ENCODE peak calls at places on chromosomes 3 and 15, in nine cellular contexts. O is cardiac muscle cell, K is natural killer cell, Q is GM06990, T is tibial artery, B is H9, N is GM13977, W is neural crest cell, H is AG09319. I is an unnamed sample.

GRCh38 chr15:91275844-91276243 is 175.8 kb downstream of the SV2B start:
- DNase-seq in O (no peak), H (no peak), K (no peak), T (no peak), B (no peak), Q (no peak), N (no peak), W (no peak), I (no peak)

GRCh38 chr3:64291345-64291744 is 66.1 kb upstream of the PRICKLE2 start:
- DNase-seq in O (peak), H (peak), W (no peak), T (peak), B (no peak), Q (no peak), K (no peak), N (no peak), I (no peak)

GRCh38 chr3:44954962-44955361 is 21.0 kb downstream of the ZDHHC3 start:
- DNase-seq in H (no peak), O (peak), Q (peak), N (peak), K (no peak), T (no peak), B (no peak), W (no peak), I (peak)

GRCh38 chr15:74730619-74731316 is 5.4 kb upstream of the CYP1A1 start:
- DNase-seq in T (no peak), W (no peak), H (no peak), K (no peak), Q (no peak), B (no peak), O (no peak), N (no peak), I (no peak)

GRCh38 chr3:186180891-186181471 is 72.1 kb upstream of the ETV5 start:
- DNase-seq in W (no peak), T (no peak), K (no peak), O (no peak), B (peak), N (no peak), H (no peak), Q (no peak), I (no peak)

GRCh38 chr3:77038928-77039605 is 832 bp upstream of the ROBO2 start:
- DNase-seq in O (peak), W (no peak), B (peak), Q (no peak), H (no peak), T (no peak), K (no peak), N (no peak), I (peak)

GRCh38 chr3:32843504-32844321 is 25.9 kb downstream of the TRIM71 start:
- DNase-seq in K (no peak), B (peak), T (no peak), N (no peak), W (no peak), O (no peak), Q (no peak), H (no peak), I (no peak)

GRCh38 chr3:168034152-168034928 is 61.4 kb downstream of the GOLIM4 start:
- DNase-seq in H (peak), O (peak), N (no peak), B (no peak), K (no peak), Q (no peak), W (no peak), T (no peak), I (no peak)

GRCh38 chr3:143302638-143303171 is 183.1 kb downstream of the CHST2 start:
- DNase-seq in T (peak), K (no peak), O (peak), N (no peak), B (peak), Q (no peak), W (no peak), H (peak), I (no peak)

GRCh38 chr15:72184165-72184811 is 13.3 kb downstream of the GRAMD2A start:
- DNase-seq in N (no peak), H (no peak), W (peak), O (peak), T (peak), K (no peak), B (peak), Q (no peak), I (no peak)

GRCh38 chr15:62248277-62248974 is 83.3 kb upstream of the C2CD4B start:
- DNase-seq in B (no peak), H (no peak), K (no peak), Q (no peak), N (no peak), O (no peak), T (no peak), W (no peak), I (no peak)

GRCh38 chr3:127140501-127141460 is 52.1 kb upstream of the PRR23E start:
- DNase-seq in B (no peak), H (no peak), W (no peak), K (no peak), T (peak), Q (no peak), N (no peak), O (no peak), I (no peak)

GRCh38 chr3:181213347-181213746 is 223.8 kb upstream of the DNAJC19 start:
- DNase-seq in Q (no peak), B (no peak), N (no peak), H (no peak), O (no peak), T (no peak), K (no peak), W (no peak), I (no peak)

GRCh38 chr15:44163370-44163769 is 31.7 kb downstream of the FRMD5 start:
- DNase-seq in N (no peak), K (no peak), O (peak), B (no peak), H (no peak), W (no peak), Q (no peak), T (no peak), I (no peak)

GRCh38 chr3:169764164-169764452 is 752 bp downstream of the TERC start:
- DNase-seq in Q (no peak), O (peak), T (no peak), K (no peak), N (peak), W (no peak), B (no peak), H (no peak), I (peak)

GRCh38 chr15:101613130-101614000 is 38.8 kb downstream of the TM2D3 start:
- DNase-seq in K (no peak), W (no peak), O (peak), H (no peak), N (peak), Q (no peak), B (no peak), T (peak), I (no peak)

GRCh38 chr15:94671845-94672524 is 440.6 kb downstream of the MCTP2 start:
- DNase-seq in B (peak), Q (no peak), W (peak), O (peak), K (no peak), N (no peak), H (no peak), T (no peak), I (no peak)

GRCh38 chr3:196097373-196098154 is 15.7 kb upstream of the TFRC start:
- DNase-seq in N (no peak), B (no peak), O (no peak), Q (no peak), T (no peak), W (no peak), K (no peak), H (no peak), I (no peak)

GRCh38 chr3:115141018-115141757 is 5.9 kb downstream of the ZBTB20 start:
- DNase-seq in K (no peak), T (no peak), B (no peak), N (no peak), O (no peak), W (no peak), H (no peak), Q (no peak), I (no peak)

GRCh38 chr3:98801042-98801747 is 38.1 kb downstream of the ST3GAL6 start:
- DNase-seq in O (no peak), H (no peak), W (no peak), K (no peak), Q (no peak), T (no peak), N (no peak), B (no peak), I (no peak)
- TF ChIP-seq CTCF in O (peak), H (no peak), W (no peak), K (no peak), Q (peak), T (no peak), N (no peak), B (peak), I (no peak)

DNA sequence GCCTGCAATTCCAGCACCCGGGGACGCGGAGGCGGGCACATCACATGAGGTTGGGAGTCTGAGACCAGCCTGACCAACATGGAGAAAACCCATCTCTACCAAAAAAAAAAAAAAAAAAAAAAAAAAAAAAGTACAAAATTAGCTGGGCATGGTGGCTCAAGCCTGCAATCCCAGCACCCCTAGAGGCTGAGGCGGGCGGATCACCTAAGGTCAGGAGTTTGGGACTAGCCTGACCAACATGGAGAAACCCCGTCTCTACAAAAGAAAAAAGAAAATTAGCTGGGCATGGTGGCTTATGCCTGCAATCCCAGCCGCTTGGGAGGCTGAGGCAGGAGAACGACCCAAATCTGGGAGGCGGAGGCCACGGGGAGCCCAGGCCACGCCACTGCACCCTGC is 7.5 kb upstream of the FAN1 start:
- DNase-seq in N (no peak), K (no peak), W (no peak), B (no peak), Q (no peak), O (no peak), T (no peak), H (no peak), I (no peak)
- TF ChIP-seq CTCF in N (no peak), K (no peak), W (no peak), B (no peak), Q (no peak), O (no peak), T (no peak), H (no peak), I (no peak)

DNA sequence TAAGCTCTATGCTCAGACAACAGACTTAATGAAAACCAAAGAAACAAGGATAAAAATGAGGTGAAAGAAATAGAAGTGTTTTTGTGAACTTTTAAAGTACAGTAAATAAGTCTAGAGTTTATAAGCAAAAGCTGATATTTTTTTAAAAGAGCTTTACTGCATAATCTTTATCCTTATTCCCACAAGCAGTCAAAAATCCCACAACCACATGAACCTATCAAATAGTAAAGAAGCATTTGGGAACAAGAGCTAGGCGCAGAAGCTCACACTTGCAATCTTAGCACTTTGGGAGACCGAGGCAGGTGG is 103.8 kb upstream of the TJP1 start:
- DNase-seq in T (no peak), H (no peak), K (no peak), Q (no peak), O (no peak), B (no peak), N (no peak), W (no peak), I (no peak)
- TF ChIP-seq CTCF in T (no peak), H (no peak), K (no peak), Q (no peak), O (no peak), B (no peak), N (no peak), W (no peak), I (no peak)

GRCh38 chr15:25543156-25543555 is 104.3 kb upstream of the UBE3A start:
- DNase-seq in T (peak), O (peak), N (no peak), K (no peak), Q (no peak), B (no peak), W (no peak), H (no peak), I (no peak)
- TF ChIP-seq CTCF in T (no peak), O (no peak), N (no peak), K (no peak), Q (no peak), B (no peak), W (no peak), H (no peak), I (no peak)

GRCh38 chr3:40782086-40782721 is 257.4 kb downstream of the ZNF621 start:
- DNase-seq in O (peak), W (no peak), N (no peak), B (no peak), K (no peak), T (no peak), H (no peak), Q (no peak), I (no peak)
- TF ChIP-seq CTCF in O (peak), W (no peak), N (peak), B (peak), K (no peak), T (no peak), H (no peak), Q (peak), I (no peak)

DNA sequence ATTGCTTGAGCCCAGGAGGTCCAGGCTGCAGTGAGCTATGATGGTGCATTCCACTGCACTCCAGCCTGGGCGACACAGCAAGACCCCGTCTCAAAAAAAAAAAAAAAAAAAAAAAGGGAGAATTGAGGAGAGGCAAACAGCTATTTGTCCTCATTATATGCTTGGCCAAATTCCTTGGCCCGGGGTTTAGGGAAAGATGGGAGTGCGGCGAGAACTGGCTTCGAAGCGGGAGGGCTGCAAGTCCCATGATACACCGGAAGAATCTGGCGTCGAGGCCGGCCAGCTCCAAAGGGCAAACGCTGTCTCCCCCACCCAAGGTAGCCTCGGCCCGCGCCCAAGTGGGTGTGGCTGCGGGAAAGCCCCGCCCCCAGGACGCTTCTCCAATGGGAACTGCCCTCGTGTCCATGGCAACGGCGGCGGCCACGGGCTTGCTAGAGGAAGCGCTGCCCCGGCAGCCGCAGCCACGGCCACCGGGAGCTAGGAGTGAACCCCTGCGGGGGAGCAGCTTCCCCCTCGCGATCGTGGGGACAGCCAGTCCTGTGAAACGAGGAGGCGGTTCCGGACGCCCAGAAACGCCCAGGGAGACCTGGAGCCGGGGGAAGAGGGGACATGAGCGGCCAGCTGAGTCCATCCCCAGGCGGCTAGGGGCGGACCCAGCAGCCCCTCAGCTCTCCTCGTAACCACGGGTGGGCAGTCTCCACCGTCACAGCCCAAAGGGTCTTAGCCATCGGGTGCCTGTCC is at the start of gene TTLL13:
- DNase-seq in W (peak), Q (peak), B (peak), N (no peak), O (peak), K (peak), T (peak), H (peak), I (peak)
- TF ChIP-seq CTCF in W (no peak), Q (no peak), B (no peak), N (no peak), O (peak), K (no peak), T (no peak), H (no peak), I (no peak)

DNA sequence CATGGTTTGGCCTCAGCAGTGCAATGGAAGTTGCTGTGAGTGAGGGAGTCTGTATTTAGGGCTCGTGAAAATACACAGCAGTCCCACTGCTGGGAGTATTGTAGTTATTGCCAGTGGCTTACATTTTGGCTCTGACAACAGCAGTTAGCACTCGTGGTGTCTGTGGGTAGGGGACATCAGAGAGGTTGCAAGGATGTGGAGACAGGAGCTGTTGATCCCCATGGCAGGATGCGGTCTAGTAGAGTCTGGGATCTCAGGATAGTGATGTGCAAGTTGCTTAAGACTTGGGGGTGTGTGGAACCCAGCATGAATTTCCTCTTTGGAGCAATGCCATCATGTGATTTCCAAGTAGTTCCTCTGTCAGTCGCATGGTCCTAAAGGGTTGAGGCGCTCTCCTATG is 59.9 kb downstream of the GALK2 start:
- DNase-seq in O (no peak), N (no peak), Q (no peak), W (no peak), T (no peak), K (no peak), H (no peak), B (no peak), I (no peak)
- TF ChIP-seq CTCF in O (no peak), N (no peak), Q (no peak), W (no peak), T (no peak), K (no peak), H (no peak), B (no peak), I (no peak)

I was measured in GM10248.